ENCODE peak calls at places on chromosome 9, in six cellular contexts. U, S, P, B, C and G are unnamed samples.

GRCh38 chr9:10873999-10874398 is 261.2 kb upstream of the PTPRD start:
- DNase-seq in U (no peak), S (no peak), P (no peak), B (no peak), C (no peak), G (no peak)

GRCh38 chr9:76162751-76163500 is 231.3 kb downstream of the RFK start:
- DNase-seq in U (peak; percentile 41), S (no peak), P (no peak), B (no peak), C (no peak), G (no peak)

GRCh38 chr9:130579738-130580463 is 524 bp downstream of the FUBP3 start:
- DNase-seq in U (no peak), S (no peak), P (no peak), B (peak; percentile 3), C (no peak), G (no peak)

GRCh38 chr9:137298401-137298982 is 3.6 kb downstream of the NRARP start:
- DNase-seq in U (peak; percentile 61), S (no peak), P (no peak), B (no peak), C (no peak), G (no peak)

GRCh38 chr9:121023064-121023463 is 27.0 kb downstream of the C5 start:
- DNase-seq in U (peak; percentile 6), S (no peak), P (no peak), B (no peak), C (no peak), G (no peak)

GRCh38 chr9:18979367-18979766 is 53.6 kb downstream of the SAXO1 start:
- DNase-seq in U (peak; percentile 55), S (no peak), P (no peak), B (no peak), C (no peak), G (no peak)

GRCh38 chr9:117528225-117528624 is 113.4 kb upstream of the ASTN2 start:
- DNase-seq in U (no peak), S (no peak), P (no peak), B (no peak), C (no peak), G (no peak)

GRCh38 chr9:88890546-88890945 is 100.7 kb upstream of the S1PR3 start:
- DNase-seq in U (no peak), S (no peak), P (no peak), B (no peak), C (no peak), G (no peak)

GRCh38 chr9:135404451-135405144 is 75.0 kb upstream of the PPP1R26 start:
- DNase-seq in U (no peak), S (no peak), P (no peak), B (no peak), C (no peak), G (no peak)